ENCODE peak calls at places on chromosomes 7 and 10, in ten cellular contexts. S is IMR-90; R is H9; P is Ammon's horn; I is HT1080; D is activated T-cell treated with anti-CD3 and anti-CD28 coated beads for 1 hour; U is activated naive CD4-positive, alpha-beta T cell treated with Interleukin-2 at 50 U/mL for 16 hours; X is aorta; E is WTC11; Z is substantia nigra. M is an unnamed sample.

GRCh38 chr7:7702826-7703225 is 15.6 kb downstream of the RPA3 start:
- DNase-seq in E (no peak), Z (no peak), R (no peak), I (no peak), P (no peak), D (no peak), X (no peak), S (peak), U (no peak), M (peak)

GRCh38 chr10:116627386-116627933 is 6.7 kb downstream of the PNLIPRP2 start:
- DNase-seq in E (peak), Z (peak), X (no peak), P (no peak), D (no peak), S (no peak), U (no peak), I (peak), R (peak), M (no peak)

GRCh38 chr7:103065666-103066065 is 8.9 kb downstream of the FBXL13 start:
- DNase-seq in P (no peak), E (peak), X (peak), Z (no peak), D (peak), R (peak), I (peak), U (peak), S (peak), M (peak)

GRCh38 chr7:141024668-141025067 is 9.9 kb upstream of the MRPS33 start:
- DNase-seq in P (no peak), I (no peak), X (no peak), R (no peak), D (no peak), S (no peak), E (no peak), Z (no peak), U (no peak), M (no peak)

GRCh38 chr7:89183726-89184125 is 388.2 kb upstream of the TEX47 start:
- DNase-seq in R (no peak), D (no peak), U (no peak), E (no peak), Z (no peak), S (no peak), X (no peak), P (peak), I (no peak), M (no peak)

GRCh38 chr10:76736392-76736791 is 901.2 kb downstream of the KCNMA1 start:
- DNase-seq in D (no peak), S (no peak), X (no peak), E (no peak), U (no peak), R (no peak), Z (no peak), P (no peak), I (no peak), M (no peak)

GRCh38 chr10:76329891-76330575 is 898.6 kb downstream of the LRMDA start:
- DNase-seq in S (peak), E (no peak), Z (no peak), D (no peak), I (peak), U (no peak), R (no peak), X (no peak), P (no peak), M (peak)

GRCh38 chr10:116084166-116084565 is 188.8 kb downstream of the GFRA1 start:
- DNase-seq in I (peak), P (no peak), E (no peak), S (peak), U (no peak), Z (no peak), X (no peak), D (no peak), R (no peak), M (no peak)

GRCh38 chr7:151886783-151887182 is 9.9 kb upstream of the PRKAG2 start:
- DNase-seq in E (no peak), I (no peak), Z (no peak), D (no peak), R (no peak), X (peak), P (no peak), S (no peak), U (no peak), M (no peak)

GRCh38 chr7:102468416-102469350 is 3.9 kb downstream of the LRWD1 start:
- DNase-seq in U (no peak), S (no peak), D (no peak), E (no peak), Z (no peak), X (peak), P (no peak), R (no peak), I (no peak), M (no peak)

GRCh38 chr10:21329995-21330627 is 195.4 kb downstream of the SKIDA1 start:
- DNase-seq in U (no peak), E (no peak), I (peak), X (no peak), Z (no peak), R (no peak), D (no peak), P (no peak), S (peak), M (peak)

GRCh38 chr10:129937351-129937751 is 26.7 kb downstream of the EBF3 start:
- DNase-seq in S (no peak), U (no peak), E (no peak), X (peak), P (no peak), I (no peak), Z (no peak), R (no peak), D (no peak), M (no peak)

GRCh38 chr7:145398758-145399157 is 562.9 kb upstream of the TPK1 start:
- DNase-seq in S (no peak), U (no peak), D (no peak), E (no peak), R (no peak), X (no peak), P (no peak), Z (no peak), I (peak), M (no peak)

GRCh38 chr7:13827716-13828115 is 161.8 kb downstream of the ETV1 start:
- DNase-seq in E (no peak), D (no peak), Z (no peak), I (no peak), U (no peak), P (no peak), R (no peak), X (no peak), S (peak), M (peak)

GRCh38 chr10:101228682-101229274 is 485 bp downstream of the LBX1 start:
- DNase-seq in P (no peak), U (no peak), R (peak), E (peak), D (no peak), I (no peak), Z (no peak), S (no peak), X (no peak), M (no peak)

GRCh38 chr10:58967551-58968418 is 208.7 kb upstream of the PHYHIPL start:
- DNase-seq in U (no peak), S (no peak), X (peak), P (peak), Z (peak), R (peak), I (peak), E (peak), D (no peak), M (no peak)

GRCh38 chr7:96654630-96655188 is 54.9 kb downstream of the SEM1 start:
- DNase-seq in I (no peak), D (no peak), R (no peak), E (no peak), Z (no peak), U (no peak), P (no peak), S (no peak), X (no peak), M (no peak)

GRCh38 chr10:63197304-63198092 is 64.4 kb downstream of the NRBF2 start:
- DNase-seq in I (no peak), Z (no peak), X (no peak), R (no peak), S (peak), E (no peak), U (no peak), D (no peak), P (no peak), M (peak)

GRCh38 chr10:3365630-3366029 is 193.0 kb upstream of the PITRM1 start:
- DNase-seq in D (no peak), U (no peak), I (peak), S (no peak), P (no peak), Z (no peak), X (no peak), R (no peak), E (no peak), M (peak)

GRCh38 chr10:98446656-98447221 is at the start of gene HPS1:
- DNase-seq in U (peak), S (peak), X (peak), P (peak), Z (peak), R (peak), I (peak), D (peak), E (peak), M (peak)

GRCh38 chr7:70698219-70698832 is 433.6 kb upstream of the GALNT17 start:
- DNase-seq in U (no peak), Z (peak), E (no peak), I (peak), P (peak), S (peak), X (no peak), D (no peak), R (no peak), M (peak)

GRCh38 chr7:115941703-115942268 is 88.8 kb downstream of the TFEC start:
- DNase-seq in E (no peak), R (no peak), U (no peak), Z (no peak), D (no peak), P (no peak), X (no peak), I (peak), S (peak), M (peak)

GRCh38 chr10:74189999-74190421 is 39.0 kb downstream of the ADK start:
- DNase-seq in Z (no peak), E (no peak), P (peak), U (no peak), X (no peak), I (peak), D (no peak), S (peak), R (no peak), M (peak)